ENCODE peak calls at places on chromosome 19, in nine cellular contexts. One of them, this sample, is unnamed.

GRCh38 chr19:16258440-16258903 is 60.8 kb downstream of the AP1M1 start:
- DNase-seq in breast epithelium: no peak
- DNase-seq in cardiac fibroblast: peak; percentile 61
- DNase-seq in AG04450: no peak
- DNase-seq in astrocyte of the cerebellum: no peak
- DNase-seq in NCI-H2029: no peak
- DNase-seq in Caki2: no peak
- DNase-seq in NCI-H69: no peak
- DNase-seq in brain pericyte: no peak
- DNase-seq in this sample: no peak

GRCh38 chr19:28148554-28148953 is 1064.4 kb downstream of the UQCRFS1 start:
- DNase-seq in NCI-H69: no peak
- DNase-seq in astrocyte of the cerebellum: no peak
- DNase-seq in Caki2: no peak
- DNase-seq in AG04450: no peak
- DNase-seq in brain pericyte: no peak
- DNase-seq in NCI-H2029: no peak
- DNase-seq in breast epithelium: no peak
- DNase-seq in cardiac fibroblast: no peak
- DNase-seq in this sample: no peak

GRCh38 chr19:42095814-42096230 is 19.9 kb downstream of the ZNF574 start:
- DNase-seq in astrocyte of the cerebellum: no peak
- DNase-seq in AG04450: no peak
- DNase-seq in brain pericyte: no peak
- DNase-seq in NCI-H2029: no peak
- DNase-seq in Caki2: no peak
- DNase-seq in cardiac fibroblast: no peak
- DNase-seq in breast epithelium: no peak
- DNase-seq in NCI-H69: no peak
- DNase-seq in this sample: no peak

GRCh38 chr19:17846146-17846545 is 1.6 kb downstream of the JAK3 start:
- DNase-seq in breast epithelium: no peak
- DNase-seq in NCI-H69: no peak
- DNase-seq in AG04450: no peak
- DNase-seq in cardiac fibroblast: no peak
- DNase-seq in brain pericyte: no peak
- DNase-seq in astrocyte of the cerebellum: no peak
- DNase-seq in Caki2: no peak
- DNase-seq in NCI-H2029: no peak
- DNase-seq in this sample: no peak

GRCh38 chr19:7506385-7507328 is 9.2 kb upstream of the ZNF358 start:
- DNase-seq in AG04450: no peak
- DNase-seq in breast epithelium: no peak
- DNase-seq in astrocyte of the cerebellum: no peak
- DNase-seq in NCI-H2029: peak; percentile 97
- DNase-seq in brain pericyte: no peak
- DNase-seq in cardiac fibroblast: peak; percentile 95
- DNase-seq in NCI-H69: peak; percentile 87
- DNase-seq in Caki2: peak; percentile 98
- DNase-seq in this sample: peak; percentile 89

GRCh38 chr19:489418-490196 is 6.7 kb upstream of the MADCAM1 start:
- DNase-seq in AG04450: no peak
- DNase-seq in breast epithelium: no peak
- DNase-seq in cardiac fibroblast: peak; percentile 48
- DNase-seq in Caki2: no peak
- DNase-seq in brain pericyte: no peak
- DNase-seq in NCI-H69: peak; percentile 48
- DNase-seq in astrocyte of the cerebellum: no peak
- DNase-seq in NCI-H2029: no peak
- DNase-seq in this sample: no peak

GRCh38 chr19:53272044-53272443 is 4.5 kb upstream of the VN1R4 start:
- DNase-seq in cardiac fibroblast: no peak
- DNase-seq in breast epithelium: no peak
- DNase-seq in NCI-H69: no peak
- DNase-seq in brain pericyte: no peak
- DNase-seq in NCI-H2029: no peak
- DNase-seq in astrocyte of the cerebellum: no peak
- DNase-seq in AG04450: no peak
- DNase-seq in Caki2: no peak
- DNase-seq in this sample: no peak

GRCh38 chr19:17458970-17459369 is 1.8 kb downstream of the NXNL1 start:
- DNase-seq in cardiac fibroblast: no peak
- DNase-seq in NCI-H2029: no peak
- DNase-seq in breast epithelium: no peak
- DNase-seq in NCI-H69: no peak
- DNase-seq in astrocyte of the cerebellum: no peak
- DNase-seq in AG04450: no peak
- DNase-seq in brain pericyte: no peak
- DNase-seq in Caki2: no peak
- DNase-seq in this sample: no peak

GRCh38 chr19:12946092-12946845 is 607 bp downstream of the RAD23A start:
- DNase-seq in NCI-H69: peak; percentile 84
- DNase-seq in AG04450: peak; percentile 48
- DNase-seq in Caki2: peak; percentile 53
- DNase-seq in breast epithelium: peak; percentile 75
- DNase-seq in cardiac fibroblast: peak; percentile 83
- DNase-seq in brain pericyte: no peak
- DNase-seq in NCI-H2029: peak; percentile 66
- DNase-seq in astrocyte of the cerebellum: peak; percentile 58
- DNase-seq in this sample: peak; percentile 54

GRCh38 chr19:13983213-13983889 is 22.8 kb downstream of the RFX1 start:
- DNase-seq in brain pericyte: no peak
- DNase-seq in NCI-H2029: peak; percentile 63
- DNase-seq in NCI-H69: peak; percentile 95
- DNase-seq in AG04450: no peak
- DNase-seq in cardiac fibroblast: no peak
- DNase-seq in astrocyte of the cerebellum: no peak
- DNase-seq in breast epithelium: no peak
- DNase-seq in Caki2: no peak
- DNase-seq in this sample: peak; percentile 94

GRCh38 chr19:54426291-54426918 is 11.1 kb downstream of the TTYH1 start:
- DNase-seq in brain pericyte: no peak
- DNase-seq in cardiac fibroblast: no peak
- DNase-seq in astrocyte of the cerebellum: no peak
- DNase-seq in NCI-H69: peak; percentile 21
- DNase-seq in breast epithelium: no peak
- DNase-seq in NCI-H2029: no peak
- DNase-seq in Caki2: peak; percentile 16
- DNase-seq in AG04450: no peak
- DNase-seq in this sample: no peak

GRCh38 chr19:24033962-24034342 is 53.0 kb upstream of the ZNF254 start:
- DNase-seq in breast epithelium: peak; percentile 58
- DNase-seq in Caki2: no peak
- DNase-seq in cardiac fibroblast: peak; percentile 77
- DNase-seq in NCI-H69: peak; percentile 71
- DNase-seq in brain pericyte: peak; percentile 32
- DNase-seq in astrocyte of the cerebellum: peak; percentile 27
- DNase-seq in NCI-H2029: peak; percentile 33
- DNase-seq in AG04450: peak; percentile 21
- DNase-seq in this sample: peak; percentile 49

GRCh38 chr19:10566658-10567410 is 1.0 kb upstream of the KRI1 start:
- DNase-seq in AG04450: no peak
- DNase-seq in NCI-H2029: no peak
- DNase-seq in Caki2: no peak
- DNase-seq in brain pericyte: no peak
- DNase-seq in astrocyte of the cerebellum: no peak
- DNase-seq in breast epithelium: no peak
- DNase-seq in NCI-H69: no peak
- DNase-seq in cardiac fibroblast: no peak
- DNase-seq in this sample: no peak

GRCh38 chr19:33290082-33290815 is 12.1 kb downstream of the CEBPA start:
- DNase-seq in NCI-H69: no peak
- DNase-seq in cardiac fibroblast: no peak
- DNase-seq in brain pericyte: no peak
- DNase-seq in NCI-H2029: no peak
- DNase-seq in Caki2: no peak
- DNase-seq in breast epithelium: no peak
- DNase-seq in AG04450: no peak
- DNase-seq in astrocyte of the cerebellum: no peak
- DNase-seq in this sample: no peak

GRCh38 chr19:33379151-33379829 is 5.8 kb downstream of the CEBPG start:
- DNase-seq in Caki2: no peak
- DNase-seq in astrocyte of the cerebellum: no peak
- DNase-seq in brain pericyte: no peak
- DNase-seq in AG04450: no peak
- DNase-seq in NCI-H69: no peak
- DNase-seq in breast epithelium: no peak
- DNase-seq in NCI-H2029: no peak
- DNase-seq in cardiac fibroblast: no peak
- DNase-seq in this sample: no peak

GRCh38 chr19:1752757-1753728 is at the start of gene ONECUT3:
- DNase-seq in AG04450: no peak
- DNase-seq in cardiac fibroblast: no peak
- DNase-seq in Caki2: no peak
- DNase-seq in breast epithelium: no peak
- DNase-seq in NCI-H69: peak; percentile 51
- DNase-seq in NCI-H2029: no peak
- DNase-seq in astrocyte of the cerebellum: no peak
- DNase-seq in brain pericyte: no peak
- DNase-seq in this sample: no peak

GRCh38 chr19:15788594-15789270 is 1.3 kb downstream of the OR10H5 start:
- DNase-seq in breast epithelium: no peak
- DNase-seq in cardiac fibroblast: no peak
- DNase-seq in astrocyte of the cerebellum: no peak
- DNase-seq in brain pericyte: no peak
- DNase-seq in AG04450: no peak
- DNase-seq in NCI-H2029: no peak
- DNase-seq in Caki2: no peak
- DNase-seq in NCI-H69: no peak
- DNase-seq in this sample: no peak

GRCh38 chr19:6457958-6458694 is 1.5 kb downstream of the SLC25A23 start:
- DNase-seq in astrocyte of the cerebellum: no peak
- DNase-seq in NCI-H2029: no peak
- DNase-seq in AG04450: no peak
- DNase-seq in brain pericyte: no peak
- DNase-seq in NCI-H69: no peak
- DNase-seq in Caki2: no peak
- DNase-seq in breast epithelium: no peak
- DNase-seq in cardiac fibroblast: peak; percentile 17
- DNase-seq in this sample: no peak

GRCh38 chr19:45492627-45493470 is 4.0 kb downstream of the RTN2 start:
- DNase-seq in NCI-H69: no peak
- DNase-seq in AG04450: no peak
- DNase-seq in brain pericyte: no peak
- DNase-seq in breast epithelium: no peak
- DNase-seq in NCI-H2029: no peak
- DNase-seq in astrocyte of the cerebellum: no peak
- DNase-seq in cardiac fibroblast: peak; percentile 66
- DNase-seq in Caki2: peak; percentile 66
- DNase-seq in this sample: no peak